ENCODE peak calls at places on chromosome 22, in seven cellular contexts. One of them, this sample, is unnamed.

GRCh38 chr22:19863571-19863970 is 8.9 kb upstream of the GNB1L start:
- DNase-seq in nucleus accumbens: no peak
- DNase-seq in NCI-H510A: no peak
- DNase-seq in ELR: no peak
- DNase-seq in NCI-H446: no peak
- DNase-seq in germinal center: no peak
- DNase-seq in COR-L47: no peak
- DNase-seq in this sample: no peak

GRCh38 chr22:49983148-49984042 is 22.8 kb downstream of the PIM3 start:
- DNase-seq in nucleus accumbens: no peak
- DNase-seq in NCI-H510A: no peak
- DNase-seq in ELR: no peak
- DNase-seq in NCI-H446: no peak
- DNase-seq in germinal center: peak
- DNase-seq in COR-L47: no peak
- DNase-seq in this sample: peak

GRCh38 chr22:46845281-46846153 is 83.1 kb downstream of the TBC1D22A start:
- DNase-seq in nucleus accumbens: no peak
- DNase-seq in NCI-H510A: no peak
- DNase-seq in ELR: peak
- DNase-seq in NCI-H446: peak
- DNase-seq in germinal center: no peak
- DNase-seq in COR-L47: no peak
- DNase-seq in this sample: no peak

GRCh38 chr22:41551882-41552582 is 7.8 kb upstream of the POLR3H start:
- DNase-seq in nucleus accumbens: no peak
- DNase-seq in NCI-H510A: no peak
- DNase-seq in ELR: no peak
- DNase-seq in NCI-H446: no peak
- DNase-seq in germinal center: no peak
- DNase-seq in COR-L47: no peak
- DNase-seq in this sample: no peak

GRCh38 chr22:40240671-40241070 is 62.9 kb downstream of the TNRC6B start:
- DNase-seq in nucleus accumbens: no peak
- DNase-seq in NCI-H510A: no peak
- DNase-seq in ELR: no peak
- DNase-seq in NCI-H446: no peak
- DNase-seq in germinal center: no peak
- DNase-seq in COR-L47: no peak
- DNase-seq in this sample: no peak

GRCh38 chr22:36577019-36577418 is 48.1 kb upstream of the EIF3D start:
- DNase-seq in nucleus accumbens: no peak
- DNase-seq in NCI-H510A: no peak
- DNase-seq in ELR: peak
- DNase-seq in NCI-H446: no peak
- DNase-seq in germinal center: no peak
- DNase-seq in COR-L47: no peak
- DNase-seq in this sample: no peak

GRCh38 chr22:39960791-39961746 is 872 bp downstream of the TMA7B start:
- DNase-seq in nucleus accumbens: no peak
- DNase-seq in NCI-H510A: no peak
- DNase-seq in ELR: peak
- DNase-seq in NCI-H446: no peak
- DNase-seq in germinal center: no peak
- DNase-seq in COR-L47: no peak
- DNase-seq in this sample: no peak

GRCh38 chr22:39311592-39312400 is 7.6 kb downstream of the RPL3 start:
- DNase-seq in nucleus accumbens: no peak
- DNase-seq in NCI-H510A: no peak
- DNase-seq in ELR: peak
- DNase-seq in NCI-H446: no peak
- DNase-seq in germinal center: no peak
- DNase-seq in COR-L47: no peak
- DNase-seq in this sample: peak

GRCh38 chr22:49464024-49464423 is 363.6 kb downstream of the BRD1 start:
- DNase-seq in nucleus accumbens: no peak
- DNase-seq in NCI-H510A: peak
- DNase-seq in ELR: no peak
- DNase-seq in NCI-H446: no peak
- DNase-seq in germinal center: no peak
- DNase-seq in COR-L47: no peak
- DNase-seq in this sample: no peak

GRCh38 chr22:43580351-43580750 is 168.5 kb downstream of the MPPED1 start:
- DNase-seq in nucleus accumbens: no peak
- DNase-seq in NCI-H510A: no peak
- DNase-seq in ELR: no peak
- DNase-seq in NCI-H446: no peak
- DNase-seq in germinal center: no peak
- DNase-seq in COR-L47: no peak
- DNase-seq in this sample: no peak

GRCh38 chr22:48719978-48720661 is 1107.6 kb downstream of the BRD1 start:
- DNase-seq in nucleus accumbens: no peak
- DNase-seq in NCI-H510A: no peak
- DNase-seq in ELR: no peak
- DNase-seq in NCI-H446: no peak
- DNase-seq in germinal center: no peak
- DNase-seq in COR-L47: no peak
- DNase-seq in this sample: peak

GRCh38 chr22:46107089-46107664 is 43.1 kb upstream of the PPARA start:
- DNase-seq in nucleus accumbens: peak
- DNase-seq in NCI-H510A: no peak
- DNase-seq in ELR: no peak
- DNase-seq in NCI-H446: no peak
- DNase-seq in germinal center: no peak
- DNase-seq in COR-L47: peak
- DNase-seq in this sample: no peak

GRCh38 chr22:35782504-35782903 is 64.8 kb downstream of the APOL5 start:
- DNase-seq in nucleus accumbens: no peak
- DNase-seq in NCI-H510A: no peak
- DNase-seq in ELR: peak
- DNase-seq in NCI-H446: no peak
- DNase-seq in germinal center: no peak
- DNase-seq in COR-L47: no peak
- DNase-seq in this sample: no peak

GRCh38 chr22:29987143-29987542 is 93.1 kb upstream of the HORMAD2 start:
- DNase-seq in nucleus accumbens: peak
- DNase-seq in NCI-H510A: no peak
- DNase-seq in ELR: no peak
- DNase-seq in NCI-H446: no peak
- DNase-seq in germinal center: no peak
- DNase-seq in COR-L47: no peak
- DNase-seq in this sample: no peak

GRCh38 chr22:24434472-24435322 is 7.3 kb downstream of the ADORA2A start:
- DNase-seq in nucleus accumbens: no peak
- DNase-seq in NCI-H510A: no peak
- DNase-seq in ELR: no peak
- DNase-seq in NCI-H446: no peak
- DNase-seq in germinal center: peak
- DNase-seq in COR-L47: no peak
- DNase-seq in this sample: no peak

GRCh38 chr22:46050451-46050845 is 73.5 kb upstream of the WNT7B start:
- DNase-seq in nucleus accumbens: no peak
- DNase-seq in NCI-H510A: no peak
- DNase-seq in ELR: no peak
- DNase-seq in NCI-H446: no peak
- DNase-seq in germinal center: no peak
- DNase-seq in COR-L47: no peak
- DNase-seq in this sample: no peak

GRCh38 chr22:49893025-49893424 is 25.2 kb downstream of the ALG12 start:
- DNase-seq in nucleus accumbens: no peak
- DNase-seq in NCI-H510A: no peak
- DNase-seq in ELR: no peak
- DNase-seq in NCI-H446: no peak
- DNase-seq in germinal center: no peak
- DNase-seq in COR-L47: no peak
- DNase-seq in this sample: no peak

GRCh38 chr22:27531782-27532530 is 269.6 kb downstream of the MN1 start:
- DNase-seq in nucleus accumbens: no peak
- DNase-seq in NCI-H510A: no peak
- DNase-seq in ELR: peak
- DNase-seq in NCI-H446: no peak
- DNase-seq in germinal center: no peak
- DNase-seq in COR-L47: no peak
- DNase-seq in this sample: no peak

GRCh38 chr22:26642465-26643367 is 14.7 kb upstream of the MIAT start:
- DNase-seq in nucleus accumbens: no peak
- DNase-seq in NCI-H510A: no peak
- DNase-seq in ELR: no peak
- DNase-seq in NCI-H446: no peak
- DNase-seq in germinal center: peak
- DNase-seq in COR-L47: peak
- DNase-seq in this sample: no peak

GRCh38 chr22:29187831-29188230 is 17.9 kb upstream of the EMID1 start:
- DNase-seq in nucleus accumbens: no peak
- DNase-seq in NCI-H510A: no peak
- DNase-seq in ELR: no peak
- DNase-seq in NCI-H446: peak
- DNase-seq in germinal center: no peak
- DNase-seq in COR-L47: no peak
- DNase-seq in this sample: peak

GRCh38 chr22:43826142-43827093 is 14.3 kb upstream of the EFCAB6 start:
- DNase-seq in nucleus accumbens: no peak
- DNase-seq in NCI-H510A: no peak
- DNase-seq in ELR: peak
- DNase-seq in NCI-H446: peak
- DNase-seq in germinal center: no peak
- DNase-seq in COR-L47: peak
- DNase-seq in this sample: no peak

GRCh38 chr22:43151251-43152000 is at the start of gene TSPO:
- DNase-seq in nucleus accumbens: peak
- DNase-seq in NCI-H510A: no peak
- DNase-seq in ELR: peak
- DNase-seq in NCI-H446: peak
- DNase-seq in germinal center: peak
- DNase-seq in COR-L47: peak
- DNase-seq in this sample: peak

GRCh38 chr22:49358041-49358440 is 469.6 kb downstream of the BRD1 start:
- DNase-seq in nucleus accumbens: no peak
- DNase-seq in NCI-H510A: no peak
- DNase-seq in ELR: no peak
- DNase-seq in NCI-H446: no peak
- DNase-seq in germinal center: no peak
- DNase-seq in COR-L47: no peak
- DNase-seq in this sample: no peak

GRCh38 chr22:26066534-26066933 is 102.7 kb upstream of the SEZ6L start:
- DNase-seq in nucleus accumbens: no peak
- DNase-seq in NCI-H510A: peak
- DNase-seq in ELR: no peak
- DNase-seq in NCI-H446: no peak
- DNase-seq in germinal center: no peak
- DNase-seq in COR-L47: peak
- DNase-seq in this sample: no peak

GRCh38 chr22:30205281-30206115 is 41.1 kb downstream of the LIF start:
- DNase-seq in nucleus accumbens: no peak
- DNase-seq in NCI-H510A: no peak
- DNase-seq in ELR: peak
- DNase-seq in NCI-H446: peak
- DNase-seq in germinal center: no peak
- DNase-seq in COR-L47: no peak
- DNase-seq in this sample: no peak

GRCh38 chr22:27483095-27483798 is 318.3 kb downstream of the MN1 start:
- DNase-seq in nucleus accumbens: no peak
- DNase-seq in NCI-H510A: no peak
- DNase-seq in ELR: peak
- DNase-seq in NCI-H446: no peak
- DNase-seq in germinal center: no peak
- DNase-seq in COR-L47: no peak
- DNase-seq in this sample: no peak